ENCODE peak calls at places on chromosomes 5 and 9, in five cellular contexts. One of them, this sample, is unnamed.

GRCh38 chr9:21311888-21312287 is 6.8 kb upstream of the IFNA5 start:
- DNase-seq in HepG2: no peak
- DNase-seq in spleen: no peak
- DNase-seq in endothelial cell of umbilical vein: no peak
- DNase-seq in heart left ventricle: no peak
- DNase-seq in this sample: no peak

GRCh38 chr9:81559741-81560140 is 129.6 kb downstream of the TLE1 start:
- DNase-seq in HepG2: peak
- DNase-seq in spleen: no peak
- DNase-seq in endothelial cell of umbilical vein: peak
- DNase-seq in heart left ventricle: no peak
- DNase-seq in this sample: peak

GRCh38 chr9:34988218-34989055 is 1.1 kb upstream of the DNAJB5 start:
- DNase-seq in HepG2: no peak
- DNase-seq in spleen: peak
- DNase-seq in endothelial cell of umbilical vein: no peak
- DNase-seq in heart left ventricle: peak
- DNase-seq in this sample: no peak

GRCh38 chr5:173310861-173311515 is 17.2 kb downstream of the STC2 start:
- DNase-seq in HepG2: no peak
- DNase-seq in spleen: peak
- DNase-seq in endothelial cell of umbilical vein: no peak
- DNase-seq in heart left ventricle: no peak
- DNase-seq in this sample: no peak

GRCh38 chr5:14208071-14209021 is 65.2 kb downstream of the TRIO start:
- DNase-seq in HepG2: peak
- DNase-seq in spleen: no peak
- DNase-seq in endothelial cell of umbilical vein: peak
- DNase-seq in heart left ventricle: no peak
- DNase-seq in this sample: no peak

GRCh38 chr9:16031971-16032370 is 479.1 kb downstream of the CCDC171 start:
- DNase-seq in HepG2: no peak
- DNase-seq in spleen: no peak
- DNase-seq in endothelial cell of umbilical vein: no peak
- DNase-seq in heart left ventricle: no peak
- DNase-seq in this sample: peak

GRCh38 chr9:137745541-137745991 is 126.8 kb downstream of the EHMT1 start:
- DNase-seq in HepG2: peak
- DNase-seq in spleen: peak
- DNase-seq in endothelial cell of umbilical vein: no peak
- DNase-seq in heart left ventricle: no peak
- DNase-seq in this sample: peak

GRCh38 chr5:1538741-1539392 is 15.1 kb upstream of the LPCAT1 start:
- DNase-seq in HepG2: no peak
- DNase-seq in spleen: peak
- DNase-seq in endothelial cell of umbilical vein: no peak
- DNase-seq in heart left ventricle: no peak
- DNase-seq in this sample: no peak

GRCh38 chr5:169202969-169203368 is 98.0 kb downstream of the SLIT3 start:
- DNase-seq in HepG2: no peak
- DNase-seq in spleen: no peak
- DNase-seq in endothelial cell of umbilical vein: no peak
- DNase-seq in heart left ventricle: no peak
- DNase-seq in this sample: no peak

GRCh38 chr5:158174918-158175663 is 316.1 kb upstream of the CLINT1 start:
- DNase-seq in HepG2: peak
- DNase-seq in spleen: peak
- DNase-seq in endothelial cell of umbilical vein: peak
- DNase-seq in heart left ventricle: peak
- DNase-seq in this sample: peak

GRCh38 chr9:112104901-112105300 is 70.2 kb downstream of the SUSD1 start:
- DNase-seq in HepG2: no peak
- DNase-seq in spleen: no peak
- DNase-seq in endothelial cell of umbilical vein: no peak
- DNase-seq in heart left ventricle: no peak
- DNase-seq in this sample: no peak

GRCh38 chr5:133455681-133456080 is 156.7 kb downstream of the FSTL4 start:
- DNase-seq in HepG2: no peak
- DNase-seq in spleen: no peak
- DNase-seq in endothelial cell of umbilical vein: no peak
- DNase-seq in heart left ventricle: no peak
- DNase-seq in this sample: no peak

DNA sequence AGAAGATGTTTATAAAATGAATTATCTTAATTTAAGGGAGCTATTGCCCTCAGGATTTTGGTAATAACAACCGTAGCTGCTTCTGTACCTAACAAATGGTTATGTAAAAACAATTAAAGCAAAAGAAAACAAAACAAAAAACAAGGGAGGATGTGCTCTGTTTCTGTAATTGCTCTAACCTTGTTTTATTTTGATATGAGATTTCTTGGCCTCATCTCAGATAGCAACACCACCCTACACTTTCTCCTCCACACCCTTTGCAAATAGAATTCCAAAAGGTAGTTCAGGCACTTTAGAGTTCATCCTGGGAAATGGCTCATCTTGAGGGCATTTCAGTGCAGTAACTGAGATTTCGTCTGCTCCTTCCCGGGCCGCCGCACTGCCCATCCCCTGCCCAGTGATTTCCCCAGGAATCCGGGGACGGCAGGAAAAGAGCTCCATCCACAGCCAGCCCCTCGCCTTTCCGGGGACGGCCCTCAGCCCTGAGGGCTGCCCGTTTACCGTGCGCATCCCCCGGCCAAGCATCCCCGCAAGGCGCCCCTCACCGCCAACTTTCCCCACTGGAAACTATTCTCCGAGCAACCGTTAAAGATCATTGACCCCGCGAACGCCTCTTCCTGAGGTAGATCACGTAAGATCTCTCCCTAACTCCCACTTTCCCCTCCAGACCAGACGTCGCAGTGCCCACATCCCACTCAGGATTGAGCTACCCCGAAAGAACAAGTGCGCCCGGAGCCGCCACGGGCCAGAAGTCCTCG is 1.2 kb downstream of the FNBP1 start:
- DNase-seq in HepG2: no peak
- DNase-seq in spleen: peak
- DNase-seq in endothelial cell of umbilical vein: peak
- DNase-seq in heart left ventricle: peak
- DNase-seq in this sample: no peak
- TF ChIP-seq POLR2A in HepG2: no peak
- TF ChIP-seq POLR2A in spleen: no peak
- TF ChIP-seq POLR2A in endothelial cell of umbilical vein: no peak
- TF ChIP-seq POLR2A in heart left ventricle: no peak
- TF ChIP-seq POLR2A in this sample: no peak

GRCh38 chr5:80816590-80816989 is 143.6 kb upstream of the RASGRF2 start:
- DNase-seq in HepG2: no peak
- DNase-seq in spleen: no peak
- DNase-seq in endothelial cell of umbilical vein: no peak
- DNase-seq in heart left ventricle: no peak
- DNase-seq in this sample: no peak

GRCh38 chr5:80822640-80823039 is 137.5 kb upstream of the RASGRF2 start:
- DNase-seq in HepG2: no peak
- DNase-seq in spleen: no peak
- DNase-seq in endothelial cell of umbilical vein: no peak
- DNase-seq in heart left ventricle: no peak
- DNase-seq in this sample: no peak

GRCh38 chr5:80825780-80826460 is 134.2 kb upstream of the RASGRF2 start:
- DNase-seq in HepG2: no peak
- DNase-seq in spleen: no peak
- DNase-seq in endothelial cell of umbilical vein: peak
- DNase-seq in heart left ventricle: no peak
- DNase-seq in this sample: no peak

DNA sequence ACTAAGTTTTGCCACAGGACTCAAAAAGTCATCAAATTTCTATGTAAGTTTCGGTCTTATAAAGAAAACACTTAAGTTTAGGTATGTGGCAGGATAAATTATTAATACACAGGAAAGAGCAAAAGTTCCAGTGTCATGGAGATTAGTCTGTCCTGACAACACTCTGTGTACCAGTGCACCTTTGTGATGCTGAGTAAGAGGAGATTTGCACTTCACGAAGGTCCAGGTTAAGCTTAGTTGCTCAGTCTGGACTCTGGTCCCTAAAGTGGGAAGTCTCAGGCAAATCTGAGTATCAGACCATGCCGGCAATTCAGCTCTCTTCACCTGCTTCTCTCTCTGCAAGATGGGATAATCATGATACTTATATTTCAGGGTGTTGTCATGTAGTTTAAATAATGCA is 139.5 kb upstream of the RASGRF2 start:
- DNase-seq in HepG2: no peak
- DNase-seq in spleen: no peak
- DNase-seq in endothelial cell of umbilical vein: no peak
- DNase-seq in heart left ventricle: no peak
- DNase-seq in this sample: no peak
- TF ChIP-seq POLR2A in HepG2: no peak
- TF ChIP-seq POLR2A in spleen: no peak
- TF ChIP-seq POLR2A in endothelial cell of umbilical vein: no peak
- TF ChIP-seq POLR2A in heart left ventricle: no peak
- TF ChIP-seq POLR2A in this sample: no peak

GRCh38 chr5:6680922-6681321 is 32.3 kb upstream of the TENT4A start:
- DNase-seq in HepG2: no peak
- DNase-seq in spleen: no peak
- DNase-seq in endothelial cell of umbilical vein: no peak
- DNase-seq in heart left ventricle: no peak
- DNase-seq in this sample: no peak

GRCh38 chr5:6684075-6684474 is 29.2 kb upstream of the TENT4A start:
- DNase-seq in HepG2: no peak
- DNase-seq in spleen: no peak
- DNase-seq in endothelial cell of umbilical vein: no peak
- DNase-seq in heart left ventricle: no peak
- DNase-seq in this sample: no peak

GRCh38 chr5:6681682-6682081 is 31.6 kb upstream of the TENT4A start:
- DNase-seq in HepG2: no peak
- DNase-seq in spleen: no peak
- DNase-seq in endothelial cell of umbilical vein: no peak
- DNase-seq in heart left ventricle: no peak
- DNase-seq in this sample: no peak

GRCh38 chr5:6682239-6682638 is 31.0 kb upstream of the TENT4A start:
- DNase-seq in HepG2: no peak
- DNase-seq in spleen: no peak
- DNase-seq in endothelial cell of umbilical vein: no peak
- DNase-seq in heart left ventricle: no peak
- DNase-seq in this sample: no peak

DNA sequence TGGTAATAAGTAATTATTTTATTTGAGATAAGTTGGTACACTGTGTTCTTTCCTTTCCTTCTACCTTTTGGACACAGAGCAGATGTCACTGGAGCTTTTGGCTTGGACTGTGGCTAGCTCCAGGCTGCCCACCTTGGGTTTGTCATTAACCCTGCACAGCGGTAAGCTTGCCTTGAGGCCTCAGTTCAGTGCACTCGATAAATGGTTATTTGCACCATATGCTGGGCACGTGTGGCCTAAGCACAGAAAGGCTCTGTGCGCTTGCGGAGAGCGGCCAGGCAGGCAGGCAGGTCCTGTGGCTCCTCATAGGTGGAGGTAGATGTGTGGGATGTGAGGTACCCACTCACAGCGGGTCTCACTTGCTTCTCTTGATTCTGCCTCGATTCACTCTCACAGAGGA is 30.0 kb upstream of the TENT4A start:
- DNase-seq in HepG2: no peak
- DNase-seq in spleen: no peak
- DNase-seq in endothelial cell of umbilical vein: no peak
- DNase-seq in heart left ventricle: no peak
- DNase-seq in this sample: no peak
- TF ChIP-seq POLR2A in HepG2: no peak
- TF ChIP-seq POLR2A in spleen: no peak
- TF ChIP-seq POLR2A in endothelial cell of umbilical vein: no peak
- TF ChIP-seq POLR2A in heart left ventricle: no peak
- TF ChIP-seq POLR2A in this sample: no peak

GRCh38 chr9:6928863-6929262 is 171.1 kb downstream of the KDM4C start:
- DNase-seq in HepG2: no peak
- DNase-seq in spleen: no peak
- DNase-seq in endothelial cell of umbilical vein: no peak
- DNase-seq in heart left ventricle: no peak
- DNase-seq in this sample: no peak

GRCh38 chr9:6930827-6931226 is 173.1 kb downstream of the KDM4C start:
- DNase-seq in HepG2: no peak
- DNase-seq in spleen: no peak
- DNase-seq in endothelial cell of umbilical vein: no peak
- DNase-seq in heart left ventricle: no peak
- DNase-seq in this sample: no peak

GRCh38 chr9:6929428-6929827 is 171.7 kb downstream of the KDM4C start:
- DNase-seq in HepG2: no peak
- DNase-seq in spleen: no peak
- DNase-seq in endothelial cell of umbilical vein: no peak
- DNase-seq in heart left ventricle: no peak
- DNase-seq in this sample: no peak

GRCh38 chr9:6927838-6928237 is 170.1 kb downstream of the KDM4C start:
- DNase-seq in HepG2: no peak
- DNase-seq in spleen: no peak
- DNase-seq in endothelial cell of umbilical vein: no peak
- DNase-seq in heart left ventricle: no peak
- DNase-seq in this sample: no peak

GRCh38 chr9:6931913-6932312 is 174.1 kb downstream of the KDM4C start:
- DNase-seq in HepG2: peak
- DNase-seq in spleen: no peak
- DNase-seq in endothelial cell of umbilical vein: no peak
- DNase-seq in heart left ventricle: peak
- DNase-seq in this sample: peak
- TF ChIP-seq POLR2A in HepG2: no peak
- TF ChIP-seq POLR2A in spleen: no peak
- TF ChIP-seq POLR2A in endothelial cell of umbilical vein: no peak
- TF ChIP-seq POLR2A in heart left ventricle: no peak
- TF ChIP-seq POLR2A in this sample: no peak

GRCh38 chr5:54930736-54931135 is 54.7 kb downstream of the ESM1 start:
- DNase-seq in HepG2: no peak
- DNase-seq in spleen: no peak
- DNase-seq in endothelial cell of umbilical vein: no peak
- DNase-seq in heart left ventricle: no peak
- DNase-seq in this sample: no peak
- TF ChIP-seq POLR2A in HepG2: no peak
- TF ChIP-seq POLR2A in spleen: no peak
- TF ChIP-seq POLR2A in endothelial cell of umbilical vein: no peak
- TF ChIP-seq POLR2A in heart left ventricle: no peak
- TF ChIP-seq POLR2A in this sample: no peak

GRCh38 chr9:470041-470781 is 255.5 kb downstream of the DOCK8 start:
- DNase-seq in HepG2: peak
- DNase-seq in spleen: peak
- DNase-seq in endothelial cell of umbilical vein: peak
- DNase-seq in heart left ventricle: peak
- DNase-seq in this sample: no peak
- TF ChIP-seq POLR2A in HepG2: no peak
- TF ChIP-seq POLR2A in spleen: no peak
- TF ChIP-seq POLR2A in endothelial cell of umbilical vein: peak
- TF ChIP-seq POLR2A in heart left ventricle: no peak
- TF ChIP-seq POLR2A in this sample: peak

GRCh38 chr5:151771259-151772028 is at the start of gene G3BP1:
- DNase-seq in HepG2: peak
- DNase-seq in spleen: peak
- DNase-seq in endothelial cell of umbilical vein: peak
- DNase-seq in heart left ventricle: peak
- DNase-seq in this sample: peak
- TF ChIP-seq POLR2A in HepG2: peak
- TF ChIP-seq POLR2A in spleen: peak
- TF ChIP-seq POLR2A in endothelial cell of umbilical vein: peak
- TF ChIP-seq POLR2A in heart left ventricle: peak
- TF ChIP-seq POLR2A in this sample: peak

This sample was measured in H54.